ENCODE peak calls at places on chromosomes 13 and 19, in four cellular contexts. One of them, this sample, is unnamed.

GRCh38 chr19:46604781-46605355 is 3.7 kb downstream of the CALM3 start:
- DNase-seq in C1 segment of cervical spinal cord: peak
- DNase-seq in heart right ventricle: no peak
- DNase-seq in AG10803: no peak
- DNase-seq in this sample: no peak

GRCh38 chr19:11339254-11340098 is at the start of gene RAB3D:
- DNase-seq in C1 segment of cervical spinal cord: peak
- DNase-seq in heart right ventricle: peak
- DNase-seq in AG10803: peak
- DNase-seq in this sample: peak

GRCh38 chr19:5624741-5625140 is 1.9 kb downstream of the SAFB start:
- DNase-seq in C1 segment of cervical spinal cord: no peak
- DNase-seq in heart right ventricle: no peak
- DNase-seq in AG10803: no peak
- DNase-seq in this sample: no peak

GRCh38 chr13:97468331-97468730 is 34.4 kb downstream of the RAP2A start:
- DNase-seq in C1 segment of cervical spinal cord: no peak
- DNase-seq in heart right ventricle: no peak
- DNase-seq in AG10803: peak
- DNase-seq in this sample: no peak

GRCh38 chr19:19361075-19361594 is 40.5 kb downstream of the MAU2 start:
- DNase-seq in C1 segment of cervical spinal cord: peak
- DNase-seq in heart right ventricle: peak
- DNase-seq in AG10803: peak
- DNase-seq in this sample: peak

GRCh38 chr13:45786293-45786920 is 65.1 kb downstream of the SIAH3 start:
- DNase-seq in C1 segment of cervical spinal cord: no peak
- DNase-seq in heart right ventricle: no peak
- DNase-seq in AG10803: no peak
- DNase-seq in this sample: no peak

GRCh38 chr13:107906131-107906530 is 309.2 kb downstream of the LIG4 start:
- DNase-seq in C1 segment of cervical spinal cord: no peak
- DNase-seq in heart right ventricle: no peak
- DNase-seq in AG10803: no peak
- DNase-seq in this sample: no peak

GRCh38 chr13:31982540-31982939 is 49.0 kb upstream of the FRY start:
- DNase-seq in C1 segment of cervical spinal cord: no peak
- DNase-seq in heart right ventricle: peak
- DNase-seq in AG10803: peak
- DNase-seq in this sample: peak

GRCh38 chr19:4754248-4754647 is 30.6 kb upstream of the DPP9 start:
- DNase-seq in C1 segment of cervical spinal cord: no peak
- DNase-seq in heart right ventricle: no peak
- DNase-seq in AG10803: no peak
- DNase-seq in this sample: no peak

GRCh38 chr19:55447421-55448174 is 4.5 kb upstream of the SHISA7 start:
- DNase-seq in C1 segment of cervical spinal cord: peak
- DNase-seq in heart right ventricle: no peak
- DNase-seq in AG10803: peak
- DNase-seq in this sample: no peak

GRCh38 chr13:59533561-59534337 is 630.0 kb downstream of the DIAPH3 start:
- DNase-seq in C1 segment of cervical spinal cord: no peak
- DNase-seq in heart right ventricle: no peak
- DNase-seq in AG10803: no peak
- DNase-seq in this sample: no peak

GRCh38 chr13:29909975-29910674 is 59.7 kb upstream of the UBL3 start:
- DNase-seq in C1 segment of cervical spinal cord: no peak
- DNase-seq in heart right ventricle: no peak
- DNase-seq in AG10803: peak
- DNase-seq in this sample: no peak

GRCh38 chr13:30639671-30640070 is 22.0 kb downstream of the USPL1 start:
- DNase-seq in C1 segment of cervical spinal cord: no peak
- DNase-seq in heart right ventricle: no peak
- DNase-seq in AG10803: peak
- DNase-seq in this sample: no peak

GRCh38 chr13:48000559-48001126 is 430 bp downstream of the SUCLA2 start:
- DNase-seq in C1 segment of cervical spinal cord: no peak
- DNase-seq in heart right ventricle: no peak
- DNase-seq in AG10803: no peak
- DNase-seq in this sample: no peak

GRCh38 chr13:107210216-107211010 is 642.5 kb upstream of the ARGLU1 start:
- DNase-seq in C1 segment of cervical spinal cord: no peak
- DNase-seq in heart right ventricle: no peak
- DNase-seq in AG10803: peak
- DNase-seq in this sample: no peak

GRCh38 chr19:44066305-44066704 is 5.7 kb upstream of the ZNF284 start:
- DNase-seq in C1 segment of cervical spinal cord: no peak
- DNase-seq in heart right ventricle: no peak
- DNase-seq in AG10803: no peak
- DNase-seq in this sample: no peak

GRCh38 chr13:101942038-101942437 is 459.8 kb downstream of the FGF14 start:
- DNase-seq in C1 segment of cervical spinal cord: no peak
- DNase-seq in heart right ventricle: no peak
- DNase-seq in AG10803: peak
- DNase-seq in this sample: no peak

GRCh38 chr19:5228932-5229777 is 111.5 kb downstream of the PTPRS start:
- DNase-seq in C1 segment of cervical spinal cord: no peak
- DNase-seq in heart right ventricle: no peak
- DNase-seq in AG10803: no peak
- DNase-seq in this sample: peak

GRCh38 chr13:67230774-67231480 is 791 bp upstream of the PCDH9 start:
- DNase-seq in C1 segment of cervical spinal cord: peak
- DNase-seq in heart right ventricle: peak
- DNase-seq in AG10803: peak
- DNase-seq in this sample: peak

GRCh38 chr19:55694241-55694655 is 19.2 kb downstream of the EPN1 start:
- DNase-seq in C1 segment of cervical spinal cord: no peak
- DNase-seq in heart right ventricle: no peak
- DNase-seq in AG10803: no peak
- DNase-seq in this sample: no peak

GRCh38 chr13:78875792-78876580 is 217.0 kb upstream of the OBI1 start:
- DNase-seq in C1 segment of cervical spinal cord: no peak
- DNase-seq in heart right ventricle: no peak
- DNase-seq in AG10803: no peak
- DNase-seq in this sample: peak

GRCh38 chr19:5038631-5039271 is 69.8 kb downstream of the KDM4B start:
- DNase-seq in C1 segment of cervical spinal cord: no peak
- DNase-seq in heart right ventricle: no peak
- DNase-seq in AG10803: peak
- DNase-seq in this sample: no peak

GRCh38 chr19:54429545-54430227 is 14.4 kb downstream of the TTYH1 start:
- DNase-seq in C1 segment of cervical spinal cord: no peak
- DNase-seq in heart right ventricle: no peak
- DNase-seq in AG10803: no peak
- DNase-seq in this sample: no peak

GRCh38 chr19:46818812-46819211 is 30.4 kb upstream of the SLC1A5 start:
- DNase-seq in C1 segment of cervical spinal cord: no peak
- DNase-seq in heart right ventricle: no peak
- DNase-seq in AG10803: peak
- DNase-seq in this sample: no peak

GRCh38 chr19:51696606-51697005 is 3.5 kb downstream of the SPACA6 start:
- DNase-seq in C1 segment of cervical spinal cord: no peak
- DNase-seq in heart right ventricle: no peak
- DNase-seq in AG10803: no peak
- DNase-seq in this sample: no peak

GRCh38 chr13:112702983-112703379 is 13.1 kb downstream of the ATP11A start:
- DNase-seq in C1 segment of cervical spinal cord: no peak
- DNase-seq in heart right ventricle: no peak
- DNase-seq in AG10803: no peak
- DNase-seq in this sample: no peak

GRCh38 chr19:43774103-43774939 is 6.5 kb downstream of the KCNN4 start:
- DNase-seq in C1 segment of cervical spinal cord: peak
- DNase-seq in heart right ventricle: peak
- DNase-seq in AG10803: peak
- DNase-seq in this sample: peak

GRCh38 chr19:49930483-49931011 is 1.2 kb upstream of the NUP62 start:
- DNase-seq in C1 segment of cervical spinal cord: no peak
- DNase-seq in heart right ventricle: peak
- DNase-seq in AG10803: no peak
- DNase-seq in this sample: no peak

GRCh38 chr19:45587873-45588272 is 3.3 kb upstream of the OPA3 start:
- DNase-seq in C1 segment of cervical spinal cord: no peak
- DNase-seq in heart right ventricle: no peak
- DNase-seq in AG10803: no peak
- DNase-seq in this sample: no peak